ENCODE peak calls at places on chromosomes 13 and 19, in four cellular contexts. I is K562, X is HepG2, O is H1. S is an unnamed sample.
A peak's percentile ranks its signal among the peaks of the same experiment; 100 is the strongest.

GRCh38 chr19:47726467-47726866 is 13.2 kb downstream of the EHD2 start:
- DNase-seq in I (no peak), X (no peak), O (no peak), S (no peak)

GRCh38 chr19:35996777-35997176 is 1.8 kb downstream of the SDHAF1 start:
- DNase-seq in I (no peak), X (no peak), O (no peak), S (no peak)

GRCh38 chr13:86109107-86109506 is 309.9 kb upstream of the SLITRK6 start:
- DNase-seq in I (no peak), X (no peak), O (no peak), S (no peak)

GRCh38 chr13:46905249-46905648 is 8.4 kb upstream of the HTR2A start:
- DNase-seq in I (no peak), X (no peak), O (peak; percentile 2), S (peak; percentile 5)

GRCh38 chr19:47229674-47230121 is 1.3 kb downstream of the BBC3 start:
- DNase-seq in I (no peak), X (no peak), O (no peak), S (peak; percentile 53)

GRCh38 chr13:88031980-88032562 is 360.9 kb downstream of the SLITRK5 start:
- DNase-seq in I (no peak), X (no peak), O (no peak), S (no peak)

GRCh38 chr13:83733293-83733692 is 149.0 kb downstream of the SLITRK1 start:
- DNase-seq in I (no peak), X (no peak), O (no peak), S (no peak)

GRCh38 chr13:95300625-95301134 is 571 bp downstream of the ABCC4 start:
- DNase-seq in I (peak; percentile 71), X (peak; percentile 16), O (no peak), S (peak; percentile 66)

GRCh38 chr13:33937373-33938087 is 119.6 kb downstream of the RFC3 start:
- DNase-seq in I (no peak), X (peak; percentile 87), O (peak; percentile 23), S (no peak)

GRCh38 chr13:90686438-90686837 is 661.0 kb upstream of the MIR17HG start:
- DNase-seq in I (no peak), X (no peak), O (no peak), S (peak; percentile 1)

GRCh38 chr13:49453465-49453864 is 9.4 kb downstream of the SETDB2 start:
- DNase-seq in I (no peak), X (no peak), O (no peak), S (no peak)

GRCh38 chr13:49452725-49453457 is 8.8 kb downstream of the SETDB2 start:
- DNase-seq in I (no peak), X (no peak), O (no peak), S (no peak)

GRCh38 chr13:49455016-49455398 is 10.9 kb downstream of the SETDB2 start:
- DNase-seq in I (no peak), X (no peak), O (no peak), S (no peak)

GRCh38 chr13:49456156-49456555 is 12.1 kb downstream of the SETDB2 start:
- DNase-seq in I (no peak), X (no peak), O (no peak), S (no peak)

DNA sequence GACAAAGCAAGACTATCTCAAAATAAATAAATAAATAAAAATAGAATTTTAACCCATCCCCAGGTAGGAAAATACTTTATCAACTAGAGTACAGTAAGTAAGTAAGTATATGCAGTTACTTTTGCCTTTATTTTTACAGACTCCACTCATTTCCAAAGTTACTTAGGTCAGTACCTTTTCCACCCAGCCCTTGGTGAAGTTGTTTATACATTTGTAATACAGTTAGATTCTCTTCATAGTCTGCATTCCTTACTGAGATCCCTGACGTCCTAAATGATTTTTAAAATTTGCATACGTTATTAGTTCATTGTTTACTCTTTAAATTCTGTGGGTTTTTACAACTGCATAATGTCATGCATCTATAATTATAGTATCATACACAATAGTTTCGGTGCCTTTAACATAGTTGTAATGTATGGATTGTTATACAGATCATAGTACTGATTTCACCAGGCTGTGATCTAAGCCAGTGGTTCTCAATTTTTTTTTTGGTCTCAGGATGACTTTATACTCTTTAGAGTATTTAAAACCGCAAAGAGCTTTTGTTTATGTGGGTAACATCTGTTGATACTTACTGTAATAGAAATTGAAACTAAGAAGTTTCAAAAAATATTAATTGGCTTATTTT is 10.4 kb downstream of the SETDB2 start:
- DNase-seq in I (no peak), X (no peak), O (no peak), S (no peak)
- TF ChIP-seq RNF2 in I (no peak), X (no peak), O (no peak), S (no peak)

GRCh38 chr19:17128403-17128802 is 52.8 kb downstream of the MYO9B start:
- DNase-seq in I (no peak), X (no peak), O (no peak), S (no peak)

GRCh38 chr19:17127671-17128070 is 52.1 kb downstream of the MYO9B start:
- DNase-seq in I (no peak), X (no peak), O (no peak), S (no peak)

GRCh38 chr19:17125052-17125727 is 49.6 kb downstream of the MYO9B start:
- DNase-seq in I (no peak), X (no peak), O (no peak), S (no peak)

GRCh38 chr19:17124025-17124424 is 48.4 kb downstream of the MYO9B start:
- DNase-seq in I (no peak), X (no peak), O (no peak), S (no peak)

DNA sequence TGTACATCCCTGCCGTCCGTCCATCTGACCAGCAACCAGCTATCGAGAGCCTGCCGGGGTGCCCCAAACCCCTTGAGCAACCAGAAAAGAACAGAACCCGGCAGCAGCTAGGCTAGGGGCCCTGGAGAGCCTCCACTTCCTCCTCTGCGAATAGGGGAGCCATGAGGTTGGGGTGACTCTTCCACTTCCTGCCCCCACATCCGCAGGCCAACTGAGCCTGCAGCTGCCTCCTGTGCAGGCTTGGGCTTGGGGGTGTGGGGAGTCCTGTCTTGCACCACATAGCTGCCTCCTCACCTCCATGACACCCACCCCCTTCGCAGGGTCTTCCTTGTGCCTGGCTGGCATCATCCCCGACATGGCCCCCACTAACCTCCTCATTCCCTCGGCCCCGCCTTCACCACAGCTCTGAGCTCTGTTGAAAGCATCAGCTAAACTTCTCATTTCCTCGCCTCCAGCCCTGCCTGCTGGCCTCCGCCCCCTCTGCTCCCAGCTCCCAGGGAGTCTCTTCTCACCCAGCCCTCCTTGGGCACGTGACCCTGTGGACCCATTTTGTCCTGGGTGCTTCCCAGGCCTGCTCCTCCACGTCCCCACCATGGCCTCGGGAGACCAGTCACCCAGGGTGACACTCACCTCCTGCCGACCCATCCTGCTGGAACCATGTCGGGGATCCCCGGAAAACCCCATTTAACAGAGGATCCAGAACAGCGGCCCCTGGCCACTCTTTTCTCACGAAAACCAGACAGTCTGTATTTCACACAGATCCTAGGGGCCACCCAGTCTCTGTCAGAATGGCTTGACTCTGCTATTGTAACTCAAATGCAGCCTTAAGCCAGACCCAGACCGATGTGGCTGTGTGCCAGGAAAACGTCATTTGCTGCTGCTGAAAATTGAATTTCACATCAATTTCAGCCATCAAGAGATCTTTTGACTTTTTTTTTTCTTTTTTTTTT is 50.4 kb downstream of the MYO9B start:
- DNase-seq in I (no peak), X (no peak), O (no peak), S (no peak)
- TF ChIP-seq CHD2 in I (no peak), X (no peak), O (no peak), S (no peak)

GRCh38 chr19:31715249-31715944 is 366.2 kb upstream of the TSHZ3 start:
- DNase-seq in I (no peak), X (no peak), O (no peak), S (no peak)
- TF ChIP-seq RNF2 in I (no peak), X (no peak), O (no peak), S (no peak)

GRCh38 chr19:14782978-14783545 is 4.7 kb upstream of the ADGRE2 start:
- DNase-seq in I (no peak), X (no peak), O (no peak), S (no peak)

DNA sequence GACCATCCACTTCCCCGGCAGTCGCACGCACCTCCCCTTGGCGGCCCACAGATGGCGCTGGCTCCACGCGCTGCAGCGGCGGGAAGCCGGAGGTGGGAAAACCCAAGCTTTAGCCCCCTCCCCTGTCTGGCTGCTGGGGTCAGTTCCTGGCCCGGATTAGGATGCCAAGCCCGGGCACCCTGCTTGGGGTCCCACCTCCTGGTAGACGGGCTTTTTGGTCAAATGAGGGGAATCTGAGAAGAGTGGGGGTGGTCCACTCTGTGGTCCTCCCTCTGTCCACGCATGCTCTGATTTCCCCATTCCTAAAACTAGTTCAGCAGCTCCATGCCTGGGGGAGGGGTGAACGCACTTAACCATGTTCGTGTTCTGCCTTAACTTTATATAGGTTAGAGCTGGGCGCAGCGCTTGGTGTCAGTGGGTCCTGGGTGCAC is 8.1 kb upstream of the ADGRE2 start:
- DNase-seq in I (peak; percentile 74), X (no peak), O (no peak), S (no peak)
- TF ChIP-seq CHD2 in I (no peak), X (no peak), O (no peak), S (no peak)

GRCh38 chr19:19514881-19515763 is at the start of gene TSSK6:
- DNase-seq in I (no peak), X (peak; percentile 31), O (no peak), S (peak; percentile 61)

GRCh38 chr19:19513671-19514070 is 1.7 kb downstream of the TSSK6 start:
- DNase-seq in I (no peak), X (no peak), O (no peak), S (no peak)

GRCh38 chr19:19517235-19517619 is 1.2 kb downstream of the NDUFA13 start:
- DNase-seq in I (no peak), X (no peak), O (no peak), S (no peak)

GRCh38 chr19:19514215-19514633 is 1.1 kb downstream of the TSSK6 start:
- DNase-seq in I (no peak), X (no peak), O (no peak), S (no peak)

GRCh38 chr19:19515764-19516519 is at the start of gene NDUFA13:
- DNase-seq in I (peak; percentile 93), X (peak; percentile 90), O (peak; percentile 70), S (peak; percentile 78)
- TF ChIP-seq RNF2 in I (no peak), X (no peak), O (no peak), S (no peak)

DNA sequence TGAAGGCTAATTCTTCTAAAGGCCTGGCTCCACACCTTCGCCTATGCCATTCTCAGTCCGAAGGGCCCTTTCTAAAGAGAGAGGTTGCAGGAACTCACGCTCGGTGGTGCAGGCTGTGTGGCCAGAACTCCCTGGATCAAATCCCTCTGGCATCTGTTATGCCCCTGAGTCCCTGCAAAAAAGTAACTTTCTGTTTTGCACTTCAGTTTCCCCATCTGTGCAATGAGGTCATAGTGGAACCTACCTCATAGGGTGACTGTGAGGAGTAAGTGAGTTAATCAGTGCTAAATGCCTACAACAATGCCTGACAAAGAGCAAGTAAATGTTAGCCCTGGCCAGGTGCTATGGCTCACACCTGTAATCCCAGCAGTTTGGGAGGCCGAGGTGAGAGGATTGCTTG is 7.3 kb downstream of the IGSF23 start:
- DNase-seq in I (no peak), X (no peak), O (no peak), S (no peak)
- TF ChIP-seq CHD2 in I (no peak), X (no peak), O (no peak), S (no peak)

S was measured in A549.